ENCODE peak calls at places on chromosome 17, in five cellular contexts. N is nephron progenitor cell, W is left ventricle myocardium inferior, U is A673, K is fibroblast of lung. I is an unnamed sample.

GRCh38 chr17:75031972-75032895 is 14.5 kb downstream of the ATP5PD start:
- DNase-seq in N (peak), W (peak), U (peak), K (peak), I (peak)

GRCh38 chr17:28641579-28641978 is 3.4 kb downstream of the BLTP2 start:
- DNase-seq in N (no peak), W (no peak), U (no peak), K (no peak), I (no peak)

GRCh38 chr17:43962479-43962878 is 8.7 kb upstream of the PYY start:
- DNase-seq in N (no peak), W (no peak), U (no peak), K (no peak), I (no peak)

GRCh38 chr17:44071772-44072171 is 1.2 kb downstream of the G6PC3 start:
- DNase-seq in N (no peak), W (no peak), U (no peak), K (peak), I (no peak)

GRCh38 chr17:66459811-66460270 is 157.4 kb downstream of the PRKCA start:
- DNase-seq in N (no peak), W (peak), U (peak), K (peak), I (no peak)

GRCh38 chr17:83124871-83125514 is 45.6 kb downstream of the METRNL start:
- DNase-seq in N (no peak), W (no peak), U (no peak), K (no peak), I (no peak)

GRCh38 chr17:75980188-75981018 is 1.4 kb downstream of the TEN1 start:
- DNase-seq in N (no peak), W (no peak), U (no peak), K (peak), I (no peak)

GRCh38 chr17:66283971-66284370 is 18.4 kb upstream of the PRKCA start:
- DNase-seq in N (no peak), W (no peak), U (no peak), K (no peak), I (no peak)

GRCh38 chr17:83012161-83012800 is 67.1 kb upstream of the METRNL start:
- DNase-seq in N (no peak), W (no peak), U (no peak), K (no peak), I (no peak)

GRCh38 chr17:16941072-16941641 is 30.8 kb downstream of the TNFRSF13B start:
- DNase-seq in N (no peak), W (no peak), U (no peak), K (no peak), I (no peak)

GRCh38 chr17:50184057-50184456 is 17.4 kb downstream of the COL1A1 start:
- DNase-seq in N (peak), W (no peak), U (no peak), K (peak), I (no peak)
- TF ChIP-seq CTCF in N (no peak), W (no peak), U (no peak), K (peak), I (peak)

GRCh38 chr17:42311240-42312034 is 23.1 kb downstream of the STAT5A start:
- DNase-seq in N (peak), W (peak), U (no peak), K (peak), I (peak)
- TF ChIP-seq CTCF in N (no peak), W (no peak), U (no peak), K (no peak), I (no peak)

GRCh38 chr17:68511671-68512246 is 471 bp upstream of the PRKAR1A start:
- DNase-seq in N (peak), W (peak), U (peak), K (peak), I (peak)
- TF ChIP-seq CTCF in N (no peak), W (no peak), U (no peak), K (no peak), I (peak)

GRCh38 chr17:69462882-69463281 is 48.4 kb downstream of the MAP2K6 start:
- DNase-seq in N (no peak), W (no peak), U (no peak), K (no peak), I (no peak)
- TF ChIP-seq CTCF in N (no peak), W (no peak), U (no peak), K (no peak), I (no peak)

DNA sequence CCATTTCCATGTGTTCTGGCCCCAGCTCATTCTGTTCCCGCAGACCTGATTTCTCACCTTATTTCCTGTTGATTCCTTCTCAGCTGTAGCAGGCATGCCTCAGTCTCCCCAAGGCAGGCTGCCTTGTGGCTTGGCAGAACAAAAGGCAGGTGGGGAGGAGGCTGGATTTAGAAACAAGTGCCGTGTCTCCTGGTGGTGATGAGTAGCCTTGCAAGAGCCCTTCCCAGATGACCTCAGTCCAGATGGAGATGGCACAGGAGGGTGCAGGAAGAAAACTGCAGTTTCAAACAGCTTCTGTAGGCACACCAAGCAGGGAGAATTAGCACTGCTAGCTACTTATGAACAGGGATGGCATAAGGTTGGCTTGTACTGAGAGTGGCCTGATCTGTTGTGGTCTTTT is 64.6 kb downstream of the ARHGAP44 start:
- DNase-seq in N (no peak), W (no peak), U (no peak), K (no peak), I (no peak)
- TF ChIP-seq CTCF in N (no peak), W (no peak), U (no peak), K (no peak), I (peak)

DNA sequence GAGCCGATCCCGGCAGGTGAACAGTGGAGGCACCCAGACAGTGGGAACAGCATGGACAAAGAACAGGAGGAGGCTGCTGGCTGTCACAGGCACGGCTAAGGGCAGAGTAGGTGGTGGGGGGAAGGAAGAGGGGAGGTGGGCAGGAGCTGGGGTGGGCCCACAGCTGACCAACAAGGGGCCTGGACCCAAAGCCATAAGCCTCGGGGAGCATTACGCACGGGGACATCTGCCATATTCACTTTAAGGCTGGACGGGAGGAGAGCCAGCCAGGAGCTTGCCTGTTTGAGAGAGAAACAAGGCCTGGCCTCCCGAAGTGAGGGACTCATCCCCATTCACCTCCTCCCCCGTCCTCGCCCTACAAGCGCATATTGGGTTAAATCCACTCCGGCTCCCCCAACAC is 19.6 kb upstream of the HAP1 start:
- DNase-seq in N (no peak), W (no peak), U (no peak), K (no peak), I (peak)
- TF ChIP-seq CTCF in N (no peak), W (no peak), U (no peak), K (no peak), I (no peak)